ENCODE peak calls at places on chromosomes 13 and 19, in four cellular contexts. H is CD8-positive, alpha-beta T cell; Y is stimulated activated CD8-positive, alpha-beta memory T cell treated with anti-CD3 and anti-CD28 coated beads, Interleukin-4, amount 100 ng/mL, for 24 hours; A is gastrocnemius medialis. Q is an unnamed sample.
A peak's percentile ranks its signal among the peaks of the same experiment; 100 is the strongest.

GRCh38 chr19:19372656-19373416 is 32.6 kb upstream of the GATAD2A start:
- DNase-seq in H (no peak), Y (no peak), A (peak; percentile 51), Q (peak; percentile 39)

GRCh38 chr13:102606537-102607309 is 9.9 kb downstream of the TPP2 start:
- DNase-seq in H (no peak), Y (no peak), A (no peak), Q (no peak)

GRCh38 chr13:110520431-110521295 is 40.9 kb downstream of the RAB20 start:
- DNase-seq in H (no peak), Y (no peak), A (peak; percentile 89), Q (no peak)

GRCh38 chr19:37763488-37763887 is 15.9 kb downstream of the ZNF573 start:
- DNase-seq in H (no peak), Y (no peak), A (no peak), Q (no peak)

GRCh38 chr19:39341122-39341719 is 1.0 kb upstream of the SAMD4B start:
- DNase-seq in H (no peak), Y (no peak), A (peak; percentile 34), Q (no peak)

GRCh38 chr19:12791345-12792047 is at the start of gene JUNB:
- DNase-seq in H (peak; percentile 96), Y (peak; percentile 93), A (peak; percentile 97), Q (peak; percentile 95)

GRCh38 chr19:17404015-17404414 is 1.4 kb downstream of the BST2 start:
- DNase-seq in H (no peak), Y (no peak), A (no peak), Q (no peak)

GRCh38 chr19:49534632-49535385 is 7.0 kb downstream of the RCN3 start:
- DNase-seq in H (no peak), Y (no peak), A (no peak), Q (no peak)

GRCh38 chr13:40981361-40981760 is 37.8 kb downstream of the ELF1 start:
- DNase-seq in H (no peak), Y (no peak), A (no peak), Q (no peak)

GRCh38 chr19:40578442-40578908 is 1.8 kb downstream of the SHKBP1 start:
- DNase-seq in H (no peak), Y (no peak), A (no peak), Q (no peak)

GRCh38 chr19:36213793-36214387 is 575 bp downstream of the ZNF565 start:
- DNase-seq in H (no peak), Y (peak; percentile 7), A (peak; percentile 23), Q (peak; percentile 15)

GRCh38 chr13:98267080-98267912 is 90.2 kb upstream of the RNF113B start:
- DNase-seq in H (no peak), Y (no peak), A (no peak), Q (no peak)

GRCh38 chr13:45949161-45949560 is 97.6 kb upstream of the SIAH3 start:
- DNase-seq in H (no peak), Y (no peak), A (no peak), Q (no peak)

GRCh38 chr13:46475586-46475991 is 77.4 kb upstream of the LRCH1 start:
- DNase-seq in H (no peak), Y (no peak), A (no peak), Q (no peak)